ENCODE peak calls at places on chromosomes 13 and 19, in five cellular contexts. N is lower leg skin, Q is cardiac muscle cell, H is mesothelial cell of epicardium, K is testis. U is an unnamed sample.

GRCh38 chr13:49791753-49792549 is 531 bp downstream of the KPNA3 start:
- DNase-seq in K (peak), Q (peak), N (peak), H (peak), U (peak)

GRCh38 chr13:109784590-109785140 is 1.7 kb downstream of the IRS2 start:
- DNase-seq in K (peak), N (peak), Q (peak), H (peak), U (peak)

GRCh38 chr19:13847033-13847899 is 29.7 kb upstream of the NANOS3 start:
- DNase-seq in N (peak), Q (peak), K (peak), H (peak), U (peak)

GRCh38 chr19:4970558-4971423 is 1.9 kb downstream of the KDM4B start:
- DNase-seq in Q (peak), H (no peak), K (peak), N (no peak), U (no peak)

GRCh38 chr13:38262211-38262610 is 87.4 kb upstream of the UFM1 start:
- DNase-seq in N (no peak), H (no peak), K (no peak), Q (no peak), U (no peak)

GRCh38 chr13:34696296-34696695 is 245.8 kb upstream of the NBEA start:
- DNase-seq in Q (no peak), K (no peak), N (no peak), H (no peak), U (no peak)

GRCh38 chr13:43865892-43866291 is 13.6 kb downstream of the CCDC122 start:
- DNase-seq in N (no peak), Q (no peak), K (no peak), H (no peak), U (no peak)

GRCh38 chr19:33486936-33487793 is 34.4 kb downstream of the PEPD start:
- DNase-seq in K (no peak), N (no peak), Q (peak), H (peak), U (no peak)

GRCh38 chr19:52237771-52238400 is 31.5 kb upstream of the ZNF766 start:
- DNase-seq in H (no peak), N (no peak), Q (peak), K (peak), U (peak)

GRCh38 chr13:30652746-30653145 is 35.0 kb downstream of the USPL1 start:
- DNase-seq in K (no peak), Q (no peak), H (no peak), N (no peak), U (no peak)

GRCh38 chr13:107803822-107804495 is 411.4 kb downstream of the LIG4 start:
- DNase-seq in K (no peak), Q (no peak), H (no peak), N (no peak), U (no peak)

GRCh38 chr19:34041922-34042521 is 130.3 kb upstream of the LSM14A start:
- DNase-seq in Q (peak), N (peak), H (peak), K (peak), U (peak)

GRCh38 chr19:22144394-22144793 is 52.4 kb downstream of the ZNF676 start:
- DNase-seq in H (no peak), Q (peak), N (no peak), K (no peak), U (no peak)

GRCh38 chr19:42178791-42179500 is 38.5 kb downstream of the DEDD2 start:
- DNase-seq in Q (peak), K (no peak), H (no peak), N (no peak), U (no peak)

GRCh38 chr19:45621976-45622503 is 17.2 kb downstream of the EML2 start:
- DNase-seq in N (no peak), K (no peak), H (no peak), Q (no peak), U (no peak)

GRCh38 chr13:20057963-20058362 is 99.4 kb downstream of the ZMYM2 start:
- DNase-seq in K (no peak), Q (no peak), H (no peak), N (no peak), U (no peak)
- TF ChIP-seq CTCF in K (no peak), Q (no peak), H (no peak), N (no peak), U (no peak)

GRCh38 chr13:112875627-112876026 is 93.4 kb upstream of the MCF2L start:
- DNase-seq in K (no peak), H (no peak), N (no peak), Q (no peak), U (no peak)

GRCh38 chr13:112876305-112877000 is 92.6 kb upstream of the MCF2L start:
- DNase-seq in N (no peak), Q (no peak), K (no peak), H (no peak), U (no peak)

GRCh38 chr13:112877066-112877465 is 91.9 kb upstream of the MCF2L start:
- DNase-seq in Q (no peak), N (no peak), K (no peak), H (no peak), U (no peak)

GRCh38 chr13:112873851-112874750 is 94.9 kb upstream of the MCF2L start:
- DNase-seq in N (peak), Q (peak), K (peak), H (peak), U (peak)

DNA sequence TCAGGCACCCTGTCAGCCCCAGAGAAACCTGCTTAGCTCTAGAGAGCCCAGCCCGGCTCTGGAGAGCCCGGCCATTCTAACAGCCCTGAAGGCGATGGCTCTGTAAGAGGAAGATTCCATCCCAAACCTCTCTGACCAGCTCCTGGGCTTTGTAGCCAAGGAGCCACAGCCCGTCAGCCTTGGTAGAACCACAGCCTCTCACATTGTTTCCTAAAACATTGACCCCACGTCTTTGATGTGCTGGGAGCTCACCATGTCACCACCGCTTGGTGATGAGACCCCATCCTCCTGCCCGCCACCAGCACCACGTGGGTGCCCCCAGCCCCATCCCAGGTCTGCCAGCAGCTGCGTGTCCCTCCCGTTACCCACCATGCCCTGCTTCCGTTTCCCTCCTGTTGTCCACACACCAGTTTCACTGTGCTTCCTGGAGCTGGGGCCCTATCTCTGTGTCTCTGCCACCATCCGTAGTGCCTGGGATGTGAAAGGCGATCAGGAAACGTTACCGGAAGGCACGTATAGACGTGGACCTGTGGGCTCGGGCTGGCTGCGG is 94.2 kb upstream of the MCF2L start:
- DNase-seq in H (no peak), N (no peak), Q (no peak), K (no peak), U (no peak)
- TF ChIP-seq CTCF in H (peak), N (no peak), Q (no peak), K (no peak), U (peak)

GRCh38 chr19:43672061-43672679 is 2.2 kb upstream of the PLAUR start:
- DNase-seq in H (no peak), Q (no peak), K (no peak), N (no peak), U (no peak)
- TF ChIP-seq CTCF in H (no peak), Q (no peak), K (no peak), N (no peak), U (no peak)

GRCh38 chr13:103539265-103539664 is 473.0 kb upstream of the SLC10A2 start:
- DNase-seq in N (no peak), Q (peak), H (no peak), K (no peak), U (no peak)
- TF ChIP-seq CTCF in N (no peak), Q (no peak), H (no peak), K (no peak), U (no peak)

DNA sequence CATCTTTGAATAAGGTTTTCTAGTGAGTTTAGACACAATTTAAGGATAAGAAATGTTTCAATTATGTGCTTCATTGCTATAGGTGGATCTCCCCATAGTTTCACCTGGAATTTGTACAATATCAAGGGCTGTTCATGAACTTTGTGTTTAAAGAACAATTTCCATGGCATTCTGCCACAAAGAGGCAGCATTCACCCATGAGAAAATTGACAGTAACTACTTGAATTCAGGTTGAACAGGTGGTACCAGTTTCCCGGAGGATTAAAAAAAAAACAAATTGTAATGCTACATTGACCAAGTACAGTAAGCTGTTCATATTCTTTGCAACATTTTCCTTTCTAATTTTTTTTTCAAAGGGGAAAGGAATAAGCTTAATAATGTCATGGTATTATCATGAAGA is 9.1 kb downstream of the SLITRK5 start:
- DNase-seq in Q (no peak), H (no peak), K (no peak), N (no peak), U (no peak)
- TF ChIP-seq CTCF in Q (no peak), H (no peak), K (no peak), N (no peak), U (no peak)

DNA sequence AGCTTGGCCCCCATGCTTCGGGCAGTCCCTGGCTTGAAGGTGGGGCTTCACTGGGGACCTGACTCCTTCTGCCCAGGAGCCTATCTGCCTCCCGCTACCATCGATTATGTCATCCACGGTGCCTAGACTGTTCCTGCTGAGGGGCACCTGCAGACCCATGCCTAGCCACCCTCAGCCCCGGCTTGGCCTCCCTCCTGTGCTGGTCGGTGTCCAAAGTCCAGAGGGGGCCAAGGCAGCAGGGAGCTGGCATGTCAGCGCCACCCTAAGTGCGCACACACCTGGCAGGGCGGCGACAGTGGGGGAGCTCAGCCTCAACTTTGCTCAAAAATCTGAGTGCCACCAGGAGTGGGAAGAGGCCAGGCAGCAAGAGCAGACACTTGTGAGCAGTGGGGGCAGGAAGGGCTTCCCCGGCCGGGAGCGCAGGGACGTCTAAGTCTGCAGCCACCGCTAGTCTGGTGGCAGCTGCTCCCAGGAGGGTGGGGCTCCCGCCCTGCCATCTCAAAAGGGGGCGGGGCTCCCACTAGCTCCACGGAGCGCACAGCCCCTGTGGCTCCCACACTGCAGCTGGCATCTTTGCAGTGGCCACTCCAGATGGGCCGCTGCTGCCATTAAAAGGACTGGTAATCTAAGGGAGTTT is 13.5 kb upstream of the URAD start:
- DNase-seq in K (no peak), N (no peak), Q (no peak), H (no peak), U (no peak)
- TF ChIP-seq CTCF in K (no peak), N (no peak), Q (no peak), H (no peak), U (no peak)